ENCODE peak calls at places on chromosome 10, in five cellular contexts. One of them, this sample, is unnamed.

GRCh38 chr10:69867699-69868558 is 66.2 kb downstream of the COL13A1 start:
- DNase-seq in SK-N-SH: no peak
- DNase-seq in A549: no peak
- DNase-seq in activated gamma-delta T cell treated with anti-CD3 and anti-CD28 coated beads, Interleukin-2, amount 50 U/mL, for 16 hours: no peak
- DNase-seq in islet precursor cell: no peak
- DNase-seq in this sample: no peak

GRCh38 chr10:28946479-28946878 is 269.2 kb downstream of the BAMBI start:
- DNase-seq in SK-N-SH: no peak
- DNase-seq in islet precursor cell: no peak
- DNase-seq in activated gamma-delta T cell treated with anti-CD3 and anti-CD28 coated beads, Interleukin-2, amount 50 U/mL, for 16 hours: no peak
- DNase-seq in A549: no peak
- DNase-seq in this sample: peak; percentile 79

GRCh38 chr10:30348378-30348776 is 701 bp downstream of the MTPAP start:
- DNase-seq in islet precursor cell: no peak
- DNase-seq in SK-N-SH: no peak
- DNase-seq in A549: no peak
- DNase-seq in activated gamma-delta T cell treated with anti-CD3 and anti-CD28 coated beads, Interleukin-2, amount 50 U/mL, for 16 hours: no peak
- DNase-seq in this sample: no peak

GRCh38 chr10:34145751-34146150 is 669.3 kb downstream of the PARD3 start:
- DNase-seq in SK-N-SH: no peak
- DNase-seq in activated gamma-delta T cell treated with anti-CD3 and anti-CD28 coated beads, Interleukin-2, amount 50 U/mL, for 16 hours: no peak
- DNase-seq in A549: no peak
- DNase-seq in islet precursor cell: no peak
- DNase-seq in this sample: peak; percentile 53

GRCh38 chr10:30812018-30812851 is 182.7 kb upstream of the LYZL2 start:
- DNase-seq in activated gamma-delta T cell treated with anti-CD3 and anti-CD28 coated beads, Interleukin-2, amount 50 U/mL, for 16 hours: no peak
- DNase-seq in A549: no peak
- DNase-seq in SK-N-SH: no peak
- DNase-seq in islet precursor cell: no peak
- DNase-seq in this sample: no peak

GRCh38 chr10:87674963-87675362 is 15.3 kb downstream of the PAPSS2 start:
- DNase-seq in A549: no peak
- DNase-seq in SK-N-SH: no peak
- DNase-seq in islet precursor cell: no peak
- DNase-seq in activated gamma-delta T cell treated with anti-CD3 and anti-CD28 coated beads, Interleukin-2, amount 50 U/mL, for 16 hours: no peak
- DNase-seq in this sample: no peak

GRCh38 chr10:75191821-75192568 is 18.6 kb upstream of the VDAC2 start:
- DNase-seq in islet precursor cell: no peak
- DNase-seq in activated gamma-delta T cell treated with anti-CD3 and anti-CD28 coated beads, Interleukin-2, amount 50 U/mL, for 16 hours: no peak
- DNase-seq in SK-N-SH: no peak
- DNase-seq in A549: peak; percentile 84
- DNase-seq in this sample: no peak

GRCh38 chr10:28200804-28201203 is 102.1 kb downstream of the MPP7 start:
- DNase-seq in A549: no peak
- DNase-seq in SK-N-SH: no peak
- DNase-seq in islet precursor cell: no peak
- DNase-seq in activated gamma-delta T cell treated with anti-CD3 and anti-CD28 coated beads, Interleukin-2, amount 50 U/mL, for 16 hours: no peak
- DNase-seq in this sample: peak; percentile 76

GRCh38 chr10:28219241-28219640 is 83.6 kb downstream of the MPP7 start:
- DNase-seq in islet precursor cell: no peak
- DNase-seq in SK-N-SH: no peak
- DNase-seq in A549: no peak
- DNase-seq in activated gamma-delta T cell treated with anti-CD3 and anti-CD28 coated beads, Interleukin-2, amount 50 U/mL, for 16 hours: no peak
- DNase-seq in this sample: no peak

GRCh38 chr10:73159038-73159648 is 8.7 kb downstream of the ECD start:
- DNase-seq in A549: peak; percentile 34
- DNase-seq in islet precursor cell: peak; percentile 56
- DNase-seq in SK-N-SH: peak; percentile 59
- DNase-seq in activated gamma-delta T cell treated with anti-CD3 and anti-CD28 coated beads, Interleukin-2, amount 50 U/mL, for 16 hours: peak; percentile 14
- DNase-seq in this sample: no peak

GRCh38 chr10:24299587-24300258 is 90.8 kb downstream of the KIAA1217 start:
- DNase-seq in A549: no peak
- DNase-seq in islet precursor cell: no peak
- DNase-seq in SK-N-SH: no peak
- DNase-seq in activated gamma-delta T cell treated with anti-CD3 and anti-CD28 coated beads, Interleukin-2, amount 50 U/mL, for 16 hours: no peak
- DNase-seq in this sample: no peak

GRCh38 chr10:31678573-31679122 is 250.0 kb downstream of the ARHGAP12 start:
- DNase-seq in A549: no peak
- DNase-seq in activated gamma-delta T cell treated with anti-CD3 and anti-CD28 coated beads, Interleukin-2, amount 50 U/mL, for 16 hours: no peak
- DNase-seq in islet precursor cell: peak; percentile 24
- DNase-seq in SK-N-SH: no peak
- DNase-seq in this sample: no peak

GRCh38 chr10:80051993-80052392 is 26.5 kb upstream of the TMEM254 start:
- DNase-seq in islet precursor cell: no peak
- DNase-seq in activated gamma-delta T cell treated with anti-CD3 and anti-CD28 coated beads, Interleukin-2, amount 50 U/mL, for 16 hours: no peak
- DNase-seq in A549: no peak
- DNase-seq in SK-N-SH: no peak
- DNase-seq in this sample: no peak

GRCh38 chr10:60872451-60872850 is 71.5 kb downstream of the RHOBTB1 start:
- DNase-seq in SK-N-SH: no peak
- DNase-seq in islet precursor cell: no peak
- DNase-seq in activated gamma-delta T cell treated with anti-CD3 and anti-CD28 coated beads, Interleukin-2, amount 50 U/mL, for 16 hours: no peak
- DNase-seq in A549: no peak
- DNase-seq in this sample: no peak

GRCh38 chr10:97601268-97602215 is 12.0 kb downstream of the C10orf62 start:
- DNase-seq in SK-N-SH: peak; percentile 66
- DNase-seq in islet precursor cell: no peak
- DNase-seq in A549: no peak
- DNase-seq in activated gamma-delta T cell treated with anti-CD3 and anti-CD28 coated beads, Interleukin-2, amount 50 U/mL, for 16 hours: no peak
- DNase-seq in this sample: no peak

GRCh38 chr10:76334306-76334705 is 902.9 kb downstream of the LRMDA start:
- DNase-seq in activated gamma-delta T cell treated with anti-CD3 and anti-CD28 coated beads, Interleukin-2, amount 50 U/mL, for 16 hours: no peak
- DNase-seq in islet precursor cell: no peak
- DNase-seq in A549: no peak
- DNase-seq in SK-N-SH: no peak
- DNase-seq in this sample: no peak

GRCh38 chr10:95327367-95327766 is 36.6 kb upstream of the PDLIM1 start:
- DNase-seq in islet precursor cell: no peak
- DNase-seq in activated gamma-delta T cell treated with anti-CD3 and anti-CD28 coated beads, Interleukin-2, amount 50 U/mL, for 16 hours: no peak
- DNase-seq in SK-N-SH: peak; percentile 48
- DNase-seq in A549: no peak
- DNase-seq in this sample: no peak

GRCh38 chr10:132036153-132036886 is 29.4 kb upstream of the JAKMIP3 start:
- DNase-seq in activated gamma-delta T cell treated with anti-CD3 and anti-CD28 coated beads, Interleukin-2, amount 50 U/mL, for 16 hours: no peak
- DNase-seq in SK-N-SH: peak; percentile 85
- DNase-seq in A549: peak; percentile 52
- DNase-seq in islet precursor cell: peak; percentile 71
- DNase-seq in this sample: no peak

GRCh38 chr10:119933179-119933578 is 40.6 kb downstream of the SEC23IP start:
- DNase-seq in activated gamma-delta T cell treated with anti-CD3 and anti-CD28 coated beads, Interleukin-2, amount 50 U/mL, for 16 hours: no peak
- DNase-seq in A549: peak; percentile 11
- DNase-seq in SK-N-SH: peak; percentile 60
- DNase-seq in islet precursor cell: no peak
- DNase-seq in this sample: peak; percentile 32

GRCh38 chr10:102668312-102669110 is 24.2 kb downstream of the TRIM8 start:
- DNase-seq in activated gamma-delta T cell treated with anti-CD3 and anti-CD28 coated beads, Interleukin-2, amount 50 U/mL, for 16 hours: no peak
- DNase-seq in SK-N-SH: no peak
- DNase-seq in A549: no peak
- DNase-seq in islet precursor cell: no peak
- DNase-seq in this sample: no peak

GRCh38 chr10:116849271-116850057 is at the start of gene ENO4:
- DNase-seq in activated gamma-delta T cell treated with anti-CD3 and anti-CD28 coated beads, Interleukin-2, amount 50 U/mL, for 16 hours: no peak
- DNase-seq in islet precursor cell: peak; percentile 96
- DNase-seq in SK-N-SH: peak; percentile 93
- DNase-seq in A549: peak; percentile 89
- DNase-seq in this sample: peak; percentile 70

GRCh38 chr10:44935201-44935960 is 24.2 kb upstream of the RASSF4 start:
- DNase-seq in SK-N-SH: no peak
- DNase-seq in A549: no peak
- DNase-seq in islet precursor cell: peak; percentile 98
- DNase-seq in activated gamma-delta T cell treated with anti-CD3 and anti-CD28 coated beads, Interleukin-2, amount 50 U/mL, for 16 hours: no peak
- DNase-seq in this sample: peak; percentile 93

GRCh38 chr10:77311186-77311585 is 326.4 kb downstream of the KCNMA1 start:
- DNase-seq in SK-N-SH: no peak
- DNase-seq in islet precursor cell: no peak
- DNase-seq in A549: no peak
- DNase-seq in activated gamma-delta T cell treated with anti-CD3 and anti-CD28 coated beads, Interleukin-2, amount 50 U/mL, for 16 hours: no peak
- DNase-seq in this sample: no peak